ENCODE peak calls at places on chromosomes 5 and 9, in eight cellular contexts. H is EH; N is fibroblast of villous mesenchyme; B is stimulated activated CD4-positive, alpha-beta T cell treated with anti-CD3 and anti-CD28 coated beads, Interleukin-1b, Interleukin-23, amount 100 ng/mL, for 24 hours; R is cardiac fibroblast; A is activated T-helper 9 cell treated with anti-CD3 and anti-CD28 coated beads, Interleukin-2, amount 50 U/mL, for 16 hours; D is upper lobe of right lung; U is foreskin fibroblast. Y is an unnamed sample.

GRCh38 chr5:45260292-45260691 is 435.9 kb downstream of the HCN1 start:
- DNase-seq in R (no peak), B (no peak), H (no peak), D (no peak), N (no peak), A (no peak), U (no peak), Y (no peak)

GRCh38 chr5:94422819-94423218 is 195.6 kb downstream of the KIAA0825 start:
- DNase-seq in A (no peak), U (peak), R (peak), D (no peak), H (no peak), B (no peak), N (peak), Y (no peak)

GRCh38 chr5:90548069-90548593 is 10.5 kb upstream of the ADGRV1 start:
- DNase-seq in N (no peak), R (no peak), U (no peak), D (peak), A (no peak), H (peak), B (no peak), Y (no peak)

GRCh38 chr5:139481580-139482049 is 943 bp downstream of the STING1 start:
- DNase-seq in R (peak), B (no peak), A (no peak), D (peak), U (peak), H (peak), N (peak), Y (no peak)

GRCh38 chr5:84301535-84301934 is 83.1 kb downstream of the EDIL3 start:
- DNase-seq in A (no peak), D (no peak), R (peak), H (peak), B (no peak), U (no peak), N (no peak), Y (no peak)

GRCh38 chr5:33530183-33530962 is 89.6 kb downstream of the TARS1 start:
- DNase-seq in R (no peak), D (peak), U (no peak), B (no peak), H (no peak), A (no peak), N (no peak), Y (no peak)

GRCh38 chr5:167355370-167355769 is 936.1 kb upstream of the WWC1 start:
- DNase-seq in N (no peak), H (no peak), B (no peak), D (no peak), R (no peak), U (no peak), A (no peak), Y (no peak)

GRCh38 chr5:107026098-107026497 is 644.6 kb downstream of the EFNA5 start:
- DNase-seq in U (no peak), B (no peak), R (no peak), H (no peak), N (no peak), D (no peak), A (no peak), Y (no peak)

GRCh38 chr9:110069326-110070248 is 138.4 kb downstream of the C9orf152 start:
- DNase-seq in R (peak), B (no peak), U (peak), N (peak), H (peak), D (peak), A (no peak), Y (no peak)

GRCh38 chr9:107228648-107229047 is 54.4 kb upstream of the RAD23B start:
- DNase-seq in A (no peak), D (no peak), B (no peak), U (no peak), H (no peak), R (no peak), N (no peak), Y (no peak)

GRCh38 chr9:110650261-110650660 is 18.3 kb upstream of the MUSK start:
- DNase-seq in U (peak), B (no peak), R (peak), N (peak), D (no peak), A (no peak), H (peak), Y (no peak)

GRCh38 chr5:168747987-168748777 is 169.0 kb upstream of the PANK3 start:
- DNase-seq in D (no peak), U (no peak), N (peak), H (no peak), A (peak), B (no peak), R (peak), Y (no peak)

GRCh38 chr9:83582026-83582425 is 40.9 kb upstream of the IDNK start:
- DNase-seq in N (peak), B (no peak), D (no peak), R (peak), H (peak), U (peak), A (no peak), Y (no peak)

GRCh38 chr9:133382507-133383141 is 6.5 kb downstream of the STKLD1 start:
- DNase-seq in R (no peak), B (no peak), N (no peak), H (no peak), U (no peak), D (no peak), A (no peak), Y (no peak)

GRCh38 chr9:37978983-37979382 is 75.1 kb upstream of the SLC25A51 start:
- DNase-seq in D (no peak), B (no peak), H (no peak), A (no peak), U (no peak), N (no peak), R (no peak), Y (no peak)

GRCh38 chr5:135203593-135204036 is 169.6 kb upstream of the PITX1 start:
- DNase-seq in B (no peak), H (peak), R (no peak), N (no peak), U (no peak), D (no peak), A (no peak), Y (no peak)

GRCh38 chr5:66898241-66899039 is 298.2 kb downstream of the CD180 start:
- DNase-seq in N (no peak), U (no peak), A (no peak), B (no peak), R (no peak), H (no peak), D (no peak), Y (no peak)

GRCh38 chr5:120803282-120803681 is 339.2 kb downstream of the PRR16 start:
- DNase-seq in B (no peak), U (no peak), H (peak), N (peak), R (peak), D (no peak), A (no peak), Y (no peak)

GRCh38 chr5:108418172-108418571 is 36.3 kb upstream of the FBXL17 start:
- DNase-seq in R (no peak), N (no peak), U (no peak), B (no peak), A (no peak), D (no peak), H (no peak), Y (peak)

Y was measured in cerebellar nuclear complex.